ENCODE peak calls at places on chromosomes 3 and 15, in four cellular contexts. P is tibial artery; A is midbrain; H is activated CD8-positive, alpha-beta memory T cell treated with anti-CD3 and anti-CD28 coated beads for 48 hours. O is an unnamed sample.

GRCh38 chr3:161310649-161311423 is 60.5 kb downstream of the SPTSSB start:
- DNase-seq in H (peak), P (no peak), A (no peak), O (no peak)

GRCh38 chr3:9500108-9501050 is 53.2 kb downstream of the LHFPL4 start:
- DNase-seq in P (no peak), H (peak), A (no peak), O (peak)

GRCh38 chr3:31165399-31165860 is 271.0 kb upstream of the GADL1 start:
- DNase-seq in H (no peak), P (no peak), A (no peak), O (no peak)

GRCh38 chr3:86993704-86994103 is 2.8 kb upstream of the VGLL3 start:
- DNase-seq in H (no peak), A (no peak), P (no peak), O (no peak)

GRCh38 chr15:46315540-46315939 is 680.7 kb downstream of the SQOR start:
- DNase-seq in H (no peak), A (no peak), P (no peak), O (no peak)

GRCh38 chr3:32733631-32734229 is 48.7 kb downstream of the CNOT10 start:
- DNase-seq in P (no peak), H (no peak), A (peak), O (no peak)

GRCh38 chr3:42663581-42664442 is 10.3 kb downstream of the ZBTB47 start:
- DNase-seq in P (no peak), A (no peak), H (no peak), O (no peak)

GRCh38 chr15:33243393-33243792 is 48.9 kb upstream of the FMN1 start:
- DNase-seq in P (no peak), H (no peak), A (no peak), O (no peak)

GRCh38 chr3:31235062-31235704 is 297.5 kb upstream of the STT3B start:
- DNase-seq in A (no peak), P (no peak), H (no peak), O (no peak)

GRCh38 chr3:52385157-52385556 is 59.7 kb downstream of the SEMA3G start:
- DNase-seq in A (no peak), P (no peak), H (no peak), O (no peak)

GRCh38 chr3:114362815-114363214 is 69.0 kb downstream of the TIGIT start:
- DNase-seq in P (no peak), H (no peak), A (peak), O (no peak)

GRCh38 chr3:107450254-107450653 is 72.5 kb upstream of the BBX start:
- DNase-seq in H (no peak), A (no peak), P (no peak), O (no peak)

GRCh38 chr3:146653978-146654377 is 48.8 kb upstream of the PLSCR5 start:
- DNase-seq in P (no peak), A (no peak), H (no peak), O (no peak)

GRCh38 chr3:170735821-170736220 is 134.2 kb downstream of the RPL22L1 start:
- DNase-seq in H (no peak), P (no peak), A (no peak), O (no peak)

GRCh38 chr3:128075516-128076464 is 23.6 kb downstream of the SEC61A1 start:
- DNase-seq in H (peak), A (peak), P (peak), O (peak)

GRCh38 chr3:51715231-51716058 is 8.6 kb downstream of the GRM2 start:
- DNase-seq in H (no peak), P (no peak), A (no peak), O (no peak)